ENCODE peak calls at places on chromosome 15, in five cellular contexts. A, M, U, J and Q are unnamed samples.

GRCh38 chr15:91128028-91128427 is 28.0 kb downstream of the SV2B start:
- DNase-seq in A (no peak), M (no peak), J (no peak), U (no peak), Q (no peak)

GRCh38 chr15:68792901-68793766 is 27.6 kb downstream of the ANP32A start:
- DNase-seq in M (peak; percentile 83), U (no peak), A (no peak), J (no peak), Q (no peak)

GRCh38 chr15:36468746-36469145 is 110.7 kb upstream of the CDIN1 start:
- DNase-seq in M (peak; percentile 50), A (peak; percentile 100), J (no peak), U (no peak), Q (no peak)

GRCh38 chr15:78203346-78204225 is 30.8 kb downstream of the ACSBG1 start:
- DNase-seq in U (peak; percentile 58), A (no peak), M (no peak), J (no peak), Q (no peak)

GRCh38 chr15:81080946-81081345 is 53.1 kb upstream of the CFAP161 start:
- DNase-seq in A (no peak), J (no peak), U (no peak), M (no peak), Q (no peak)

GRCh38 chr15:47331796-47332480 is 385.4 kb upstream of the SEMA6D start:
- DNase-seq in A (peak; percentile 91), U (no peak), M (peak; percentile 48), J (peak; percentile 48), Q (peak; percentile 16)

GRCh38 chr15:45401665-45402161 is 23.4 kb upstream of the GATM start:
- DNase-seq in A (no peak), U (no peak), M (no peak), J (no peak), Q (no peak)

GRCh38 chr15:56242576-56243116 is 1.0 kb downstream of the RFX7 start:
- DNase-seq in A (peak; percentile 12), M (no peak), U (no peak), J (no peak), Q (no peak)

GRCh38 chr15:97929456-97930229 is 30.9 kb upstream of the ARRDC4 start:
- DNase-seq in J (peak; percentile 76), U (no peak), M (no peak), A (no peak), Q (no peak)

GRCh38 chr15:33083232-33084006 is 111.1 kb downstream of the FMN1 start:
- DNase-seq in J (peak; percentile 94), U (no peak), M (no peak), A (no peak), Q (no peak)

GRCh38 chr15:58392611-58393161 is 39.1 kb upstream of the LIPC start:
- DNase-seq in J (peak; percentile 24), M (no peak), U (no peak), A (no peak), Q (no peak)

GRCh38 chr15:35047996-35048395 is 37.1 kb downstream of the NANOGP8 start:
- DNase-seq in M (no peak), J (no peak), U (no peak), A (no peak), Q (no peak)

GRCh38 chr15:80593486-80594055 is 101.5 kb upstream of the ABHD17C start:
- DNase-seq in M (no peak), A (no peak), U (no peak), J (no peak), Q (no peak)

GRCh38 chr15:44157679-44158078 is 37.4 kb downstream of the FRMD5 start:
- DNase-seq in A (peak; percentile 88), J (peak; percentile 97), M (no peak), U (no peak), Q (peak; percentile 47)

GRCh38 chr15:98428253-98428989 is 219.9 kb upstream of the IGF1R start:
- DNase-seq in A (peak; percentile 69), M (peak; percentile 78), J (peak; percentile 72), U (peak; percentile 77), Q (peak; percentile 70)

GRCh38 chr15:95025924-95026728 is 794.8 kb downstream of the MCTP2 start:
- DNase-seq in M (no peak), U (no peak), A (peak; percentile 79), J (peak; percentile 69), Q (peak; percentile 71)

GRCh38 chr15:73050561-73051297 is 1.5 kb upstream of the NEO1 start:
- DNase-seq in M (no peak), J (no peak), A (no peak), U (no peak), Q (no peak)

GRCh38 chr15:64856429-64857145 is 14.9 kb downstream of the PLEKHO2 start:
- DNase-seq in J (no peak), U (peak; percentile 85), A (peak; percentile 95), M (no peak), Q (no peak)

GRCh38 chr15:26095710-26096330 is 232.7 kb upstream of the ATP10A start:
- DNase-seq in M (no peak), J (peak; percentile 27), A (no peak), U (no peak), Q (no peak)

GRCh38 chr15:100867476-100867875 is 12.2 kb upstream of the ALDH1A3 start:
- DNase-seq in U (no peak), J (no peak), M (no peak), A (no peak), Q (no peak)

GRCh38 chr15:71634820-71635219 is 175.5 kb upstream of the NR2E3 start:
- DNase-seq in U (no peak), M (no peak), J (no peak), A (no peak), Q (peak; percentile 91)

GRCh38 chr15:83626171-83626802 is 27.6 kb upstream of the ADAMTSL3 start:
- DNase-seq in M (no peak), J (peak; percentile 46), A (no peak), U (no peak), Q (no peak)

GRCh38 chr15:57476533-57476975 is 100.2 kb downstream of the CGNL1 start:
- DNase-seq in A (peak; percentile 32), M (no peak), J (no peak), U (no peak), Q (no peak)

GRCh38 chr15:46956456-46956855 is 760.8 kb upstream of the SEMA6D start:
- DNase-seq in J (no peak), M (no peak), U (no peak), A (no peak), Q (no peak)

GRCh38 chr15:25727116-25727515 is 136.0 kb downstream of the ATP10A start:
- DNase-seq in A (no peak), M (no peak), J (no peak), U (peak; percentile 7), Q (no peak)

GRCh38 chr15:60118146-60118545 is 114.0 kb downstream of the FOXB1 start:
- DNase-seq in M (no peak), U (no peak), A (no peak), J (no peak), Q (no peak)

GRCh38 chr15:33587773-33588172 is 277.0 kb downstream of the RYR3 start:
- DNase-seq in U (no peak), J (no peak), A (peak; percentile 31), M (no peak), Q (no peak)

GRCh38 chr15:69161878-69162213 is 1.4 kb downstream of the GLCE start:
- DNase-seq in U (no peak), M (no peak), A (no peak), J (no peak), Q (no peak)

GRCh38 chr15:55535436-55535835 is 27.4 kb upstream of the DNAAF4 start:
- DNase-seq in U (no peak), J (no peak), A (no peak), M (no peak), Q (no peak)

GRCh38 chr15:96347181-96348111 is 16.9 kb downstream of the NR2F2 start:
- DNase-seq in J (no peak), A (peak; percentile 75), M (no peak), U (no peak), Q (peak; percentile 90)

GRCh38 chr15:96344120-96344705 is 13.7 kb downstream of the NR2F2 start:
- DNase-seq in A (no peak), J (no peak), U (no peak), M (no peak), Q (peak; percentile 8)

GRCh38 chr15:96346409-96346808 is 15.9 kb downstream of the NR2F2 start:
- DNase-seq in A (peak; percentile 45), U (no peak), M (no peak), J (no peak), Q (no peak)

GRCh38 chr15:96344706-96345559 is 14.4 kb downstream of the NR2F2 start:
- DNase-seq in M (no peak), A (no peak), U (no peak), J (no peak), Q (no peak)

GRCh38 chr15:96345560-96346389 is 15.3 kb downstream of the NR2F2 start:
- DNase-seq in J (peak; percentile 38), A (peak; percentile 94), M (no peak), U (peak; percentile 90), Q (peak; percentile 88)
- H3K4me1 ChIP-seq in J (no peaks in the 10 kb centered on the region), A (peaks cover 9% of the 10 kb centered on the region), M (peaks cover 4% of the 10 kb centered on the region), U (peaks cover 52% of the 10 kb centered on the region), Q (peaks cover 88% of the 10 kb centered on the region)

GRCh38 chr15:51750942-51751686 is at the start of gene TMOD2:
- DNase-seq in M (peak; percentile 70), U (no peak), A (peak; percentile 29), J (peak; percentile 45), Q (peak; percentile 25)
- H3K27me3 ChIP-seq in M (no peaks in the 10 kb centered on the region), U (no peaks in the 10 kb centered on the region), A (peaks cover 20% of the 10 kb centered on the region), J (peaks cover 17% of the 10 kb centered on the region), Q (peaks cover 82% of the 10 kb centered on the region)

GRCh38 chr15:48332642-48333034 is 1.4 kb downstream of the DUT start:
- DNase-seq in J (no peak), U (no peak), A (no peak), M (no peak), Q (no peak)

GRCh38 chr15:48330855-48331795 is at the start of gene DUT:
- DNase-seq in J (peak; percentile 72), M (peak; percentile 90), U (peak; percentile 82), A (peak; percentile 85), Q (peak; percentile 83)

GRCh38 chr15:48331796-48332641 is 790 bp downstream of the DUT start:
- DNase-seq in M (peak; percentile 62), J (peak; percentile 58), U (peak; percentile 65), A (no peak), Q (peak; percentile 88)

GRCh38 chr15:48334260-48334659 is 3.0 kb downstream of the DUT start:
- DNase-seq in J (no peak), A (no peak), U (no peak), M (no peak), Q (peak; percentile 40)

DNA sequence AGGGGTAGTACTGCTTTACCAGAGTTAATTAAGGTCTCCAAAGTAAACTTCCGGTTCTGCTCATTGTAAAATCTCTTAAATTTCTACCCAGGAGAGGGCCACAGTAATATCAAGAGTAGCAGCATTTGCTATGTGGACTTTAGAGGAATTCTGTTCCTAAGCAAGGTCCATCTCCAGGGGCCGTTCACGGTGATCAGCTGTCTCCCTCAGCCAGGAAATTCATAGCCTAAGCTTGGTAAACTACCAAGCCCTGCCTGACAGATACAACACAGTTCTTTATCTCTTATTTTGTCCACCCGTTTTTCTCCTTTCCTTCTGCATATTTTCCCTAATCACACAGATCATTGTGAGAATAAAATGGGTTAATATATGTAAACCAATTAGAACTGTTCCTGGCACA is 2.3 kb downstream of the DUT start:
- DNase-seq in M (no peak), J (no peak), A (no peak), U (no peak), Q (peak; percentile 28)
- H3K4me3 ChIP-seq in M (no peak overlapping the region), J (peak overlapping the region; percentile 83), A (no peak overlapping the region), U (no peak overlapping the region), Q (peak overlapping the region; percentile 84)

DNA sequence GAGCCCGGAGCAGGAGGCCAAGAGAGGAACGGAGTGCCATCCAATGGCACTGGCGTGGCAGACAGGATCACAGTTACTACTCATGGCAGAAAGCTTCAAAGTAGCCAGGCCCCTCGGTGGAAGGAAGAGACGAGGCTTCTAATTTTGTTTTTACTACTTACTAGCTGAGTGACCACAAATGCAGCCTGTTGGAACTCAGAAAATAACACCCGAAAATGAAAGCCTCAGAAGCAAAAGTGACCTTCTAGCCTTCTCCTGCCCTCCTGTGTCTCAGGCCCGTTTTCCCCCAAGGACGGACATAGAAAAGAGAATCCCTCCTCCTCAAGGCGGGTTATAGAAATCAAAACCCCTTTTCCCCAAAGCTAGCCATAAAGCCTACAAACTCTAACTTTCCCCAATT is 9.9 kb upstream of the STRA6 start:
- DNase-seq in M (no peak), A (no peak), J (no peak), U (no peak), Q (no peak)
- H3K4me1 ChIP-seq in M (no peaks in the 10 kb centered on the region), A (no peaks in the 10 kb centered on the region), J (peaks cover 26% of the 10 kb centered on the region), U (peaks cover 18% of the 10 kb centered on the region), Q (peaks cover 20% of the 10 kb centered on the region)